ENCODE peak calls at places on chromosome 11, in nine cellular contexts. U is astrocyte of the spinal cord, J is GM10248, B is HFF-Myc, T is MCF 10A, L is glutamatergic neuron, S is lower leg skin, F is GM12865, Q is nephron progenitor cell. W is an unnamed sample.

GRCh38 chr11:15551897-15552851 is 437.5 kb downstream of the INSC start:
- DNase-seq in S (no peak), U (no peak), J (no peak), T (no peak), B (no peak), F (no peak), L (no peak), Q (no peak), W (no peak)

GRCh38 chr11:67407700-67408163 is 3.8 kb downstream of the TBC1D10C start:
- DNase-seq in U (no peak), J (no peak), F (no peak), S (no peak), Q (no peak), T (no peak), L (no peak), B (no peak), W (no peak)

GRCh38 chr11:113690619-113691569 is 15.2 kb downstream of the TMPRSS5 start:
- DNase-seq in Q (peak), U (peak), S (no peak), T (peak), J (peak), F (peak), L (no peak), B (peak), W (peak)

GRCh38 chr11:12803086-12803826 is 129.0 kb downstream of the TEAD1 start:
- DNase-seq in L (no peak), T (peak), B (no peak), Q (no peak), U (peak), S (no peak), J (no peak), F (no peak), W (no peak)

GRCh38 chr11:96272542-96273306 is 70.3 kb downstream of the MAML2 start:
- DNase-seq in T (no peak), B (no peak), S (no peak), L (no peak), F (peak), U (peak), Q (no peak), J (no peak), W (no peak)

GRCh38 chr11:3849297-3849874 is 6.1 kb upstream of the STIM1 start:
- DNase-seq in Q (no peak), T (peak), L (no peak), F (peak), S (no peak), J (peak), B (no peak), U (peak), W (peak)

GRCh38 chr11:33553486-33553885 is 147.1 kb downstream of the C11orf91 start:
- DNase-seq in F (no peak), T (peak), S (no peak), L (no peak), B (no peak), J (no peak), U (no peak), Q (no peak), W (no peak)

GRCh38 chr11:26621147-26621546 is 49.1 kb upstream of the MUC15 start:
- DNase-seq in F (no peak), J (no peak), S (no peak), Q (no peak), U (peak), L (no peak), B (peak), T (peak), W (no peak)

GRCh38 chr11:60912851-60913550 is 957 bp upstream of the TMEM109 start:
- DNase-seq in L (no peak), U (no peak), J (no peak), B (no peak), T (no peak), F (no peak), S (no peak), Q (no peak), W (no peak)

GRCh38 chr11:14340721-14341120 is 18.3 kb downstream of the RRAS2 start:
- DNase-seq in J (no peak), B (no peak), L (no peak), F (no peak), Q (no peak), U (no peak), T (no peak), S (no peak), W (no peak)

GRCh38 chr11:1012740-1013627 is 23.5 kb downstream of the MUC6 start:
- DNase-seq in S (no peak), T (no peak), Q (no peak), B (no peak), F (no peak), L (no peak), J (no peak), U (no peak), W (no peak)

GRCh38 chr11:26623076-26623666 is 51.1 kb upstream of the MUC15 start:
- DNase-seq in T (peak), B (no peak), L (no peak), J (no peak), U (peak), F (no peak), Q (no peak), S (no peak), W (no peak)

GRCh38 chr11:132111781-132112380 is 741.5 kb downstream of the NTM start:
- DNase-seq in S (no peak), T (no peak), B (peak), L (no peak), Q (no peak), U (peak), J (no peak), F (no peak), W (no peak)

GRCh38 chr11:119422505-119423416 is at the start of gene THY1:
- DNase-seq in S (no peak), L (peak), B (no peak), T (no peak), J (no peak), F (no peak), Q (peak), U (peak), W (peak)

GRCh38 chr11:44014968-44015623 is 32.7 kb upstream of the ACCSL start:
- DNase-seq in L (no peak), S (no peak), F (no peak), T (no peak), B (no peak), Q (no peak), J (no peak), U (no peak), W (no peak)

GRCh38 chr11:114182471-114182968 is 113.7 kb upstream of the NNMT start:
- DNase-seq in S (no peak), L (no peak), T (no peak), F (no peak), J (no peak), Q (no peak), U (no peak), B (no peak), W (no peak)

GRCh38 chr11:57568330-57568766 is 876 bp upstream of the UBE2L6 start:
- DNase-seq in L (no peak), S (peak), B (peak), U (peak), F (peak), J (peak), T (peak), Q (peak), W (no peak)

GRCh38 chr11:4960877-4961276 is 5.4 kb upstream of the OR51A2 start:
- DNase-seq in T (peak), B (no peak), S (no peak), L (no peak), U (no peak), Q (no peak), J (no peak), F (no peak), W (no peak)

GRCh38 chr11:98601181-98601773 is 419.5 kb upstream of the CNTN5 start:
- DNase-seq in J (no peak), T (no peak), B (no peak), S (no peak), U (peak), Q (no peak), F (no peak), L (no peak), W (no peak)

GRCh38 chr11:128809128-128809527 is 58.0 kb downstream of the KCNJ1 start:
- DNase-seq in B (no peak), T (peak), L (no peak), J (no peak), F (no peak), Q (no peak), S (no peak), U (no peak), W (no peak)

GRCh38 chr11:17015639-17016125 is 1.5 kb upstream of the PLEKHA7 start:
- DNase-seq in L (peak), B (peak), Q (peak), J (no peak), S (no peak), T (no peak), F (peak), U (peak), W (no peak)

GRCh38 chr11:66277475-66278391 is at the start of gene CNIH2:
- DNase-seq in J (peak), U (no peak), F (no peak), S (no peak), Q (peak), T (no peak), B (no peak), L (peak), W (peak)

GRCh38 chr11:132114185-132114584 is 743.8 kb downstream of the NTM start:
- DNase-seq in S (no peak), F (peak), U (no peak), B (no peak), L (peak), Q (peak), J (no peak), T (no peak), W (peak)

GRCh38 chr11:43934359-43935130 is 7.9 kb upstream of the C11orf96 start:
- DNase-seq in F (no peak), S (no peak), L (no peak), Q (no peak), T (no peak), U (no peak), J (no peak), B (no peak), W (no peak)

GRCh38 chr11:1873048-1873812 is 18.5 kb downstream of the PRR33 start:
- DNase-seq in B (no peak), S (no peak), L (peak), T (peak), J (no peak), U (peak), Q (peak), F (no peak), W (no peak)

GRCh38 chr11:19433367-19433766 is 192.6 kb upstream of the E2F8 start:
- DNase-seq in F (peak), U (no peak), L (no peak), T (no peak), Q (no peak), S (no peak), B (no peak), J (no peak), W (no peak)

GRCh38 chr11:12864316-12865156 is 144.6 kb upstream of the RASSF10 start:
- DNase-seq in L (no peak), F (peak), S (no peak), J (no peak), U (peak), B (peak), T (no peak), Q (no peak), W (peak)

GRCh38 chr11:57312511-57313021 is 12.2 kb downstream of the TNKS1BP1 start:
- DNase-seq in F (no peak), B (no peak), Q (no peak), U (no peak), T (no peak), S (no peak), J (no peak), L (peak), W (no peak)

GRCh38 chr11:86632499-86633269 is 39.7 kb downstream of the ME3 start:
- DNase-seq in T (peak), S (no peak), F (peak), J (no peak), Q (no peak), B (peak), L (no peak), U (peak), W (peak)

GRCh38 chr11:128713595-128713994 is 19.7 kb downstream of the FLI1 start:
- DNase-seq in Q (no peak), L (no peak), T (peak), S (no peak), B (no peak), J (no peak), F (peak), U (no peak), W (no peak)

GRCh38 chr11:72433455-72434061 is 773 bp downstream of the CLPB start:
- DNase-seq in Q (no peak), F (no peak), J (no peak), U (peak), L (no peak), B (no peak), T (no peak), S (no peak), W (no peak)

GRCh38 chr11:101176381-101176780 is 46.8 kb upstream of the PGR start:
- DNase-seq in Q (no peak), T (peak), L (no peak), B (no peak), S (no peak), J (no peak), U (no peak), F (no peak), W (no peak)

GRCh38 chr11:110093407-110094297 is 460 bp downstream of the ZC3H12C start:
- DNase-seq in F (peak), J (peak), L (peak), U (peak), Q (peak), T (peak), S (peak), B (no peak), W (peak)

GRCh38 chr11:65782816-65783228 is 2.0 kb upstream of the AP5B1 start:
- DNase-seq in S (no peak), Q (no peak), F (no peak), U (no peak), L (no peak), J (no peak), B (no peak), T (no peak), W (no peak)

GRCh38 chr11:70068345-70068744 is 9.8 kb upstream of the ANO1 start:
- DNase-seq in J (no peak), B (no peak), T (no peak), L (no peak), U (no peak), S (no peak), F (no peak), Q (no peak), W (peak)

GRCh38 chr11:93491941-93492340 is 51.2 kb downstream of the SMCO4 start:
- DNase-seq in L (no peak), F (no peak), J (no peak), Q (no peak), B (no peak), T (no peak), U (no peak), S (no peak), W (no peak)
- TF ChIP-seq CTCF in L (no peak), F (no peak), J (no peak), Q (no peak), B (no peak), T (no peak), U (no peak), S (no peak), W (no peak)

GRCh38 chr11:78065239-78065638 is 1.6 kb downstream of the THRSP start:
- DNase-seq in L (no peak), B (no peak), F (no peak), J (no peak), Q (no peak), S (no peak), U (no peak), T (no peak), W (no peak)

GRCh38 chr11:78061921-78062311 is 1.7 kb upstream of the THRSP start:
- DNase-seq in F (no peak), J (no peak), U (no peak), L (no peak), Q (no peak), B (no peak), T (peak), S (no peak), W (no peak)

GRCh38 chr11:78061088-78061920 is 2.4 kb upstream of the THRSP start:
- DNase-seq in J (peak), Q (no peak), T (no peak), U (no peak), B (no peak), S (no peak), L (no peak), F (no peak), W (no peak)

GRCh38 chr11:78062671-78063070 is 990 bp upstream of the THRSP start:
- DNase-seq in B (no peak), Q (no peak), J (no peak), S (no peak), L (no peak), F (no peak), T (no peak), U (no peak), W (no peak)

DNA sequence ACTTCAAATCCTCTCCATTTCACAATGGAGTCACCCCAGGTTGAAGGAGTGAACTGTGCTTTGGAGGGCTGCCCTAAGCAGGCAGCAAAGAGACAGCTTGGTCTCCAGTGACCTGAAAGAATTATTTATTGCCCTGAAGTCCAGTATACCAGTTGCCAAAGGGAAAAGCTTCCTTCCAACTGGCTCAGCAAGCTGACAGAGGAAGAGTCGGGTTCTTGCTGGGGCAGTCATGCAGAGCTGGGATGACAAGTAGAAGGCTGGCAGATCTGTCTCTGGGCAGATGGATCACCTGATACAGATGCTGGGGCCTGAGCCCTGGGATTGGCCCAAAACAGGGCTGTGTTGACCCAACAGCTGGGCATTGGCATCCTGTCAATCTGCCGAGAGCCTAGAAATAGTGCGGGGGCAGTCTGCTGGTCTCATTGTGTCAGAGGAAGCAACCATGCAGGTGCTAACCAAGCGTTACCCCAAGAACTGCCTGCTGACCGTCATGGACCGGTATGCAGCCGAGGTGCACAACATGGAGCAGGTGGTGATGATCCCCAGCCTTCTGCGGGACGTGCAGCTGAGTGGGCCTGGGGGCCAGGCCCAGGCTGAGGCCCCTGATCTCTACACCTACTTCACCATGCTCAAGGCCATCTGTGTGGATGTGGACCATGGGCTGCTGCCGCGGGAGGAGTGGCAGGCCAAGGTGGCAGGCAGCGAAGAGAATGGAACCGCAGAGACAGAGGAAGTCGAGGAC is at the start of gene THRSP:
- DNase-seq in B (no peak), T (no peak), S (no peak), J (no peak), L (no peak), F (no peak), U (no peak), Q (no peak), W (no peak)
- TF ChIP-seq CTCF in B (no peak), T (no peak), S (no peak), J (no peak), L (no peak), F (no peak), U (no peak), Q (no peak), W (no peak)

DNA sequence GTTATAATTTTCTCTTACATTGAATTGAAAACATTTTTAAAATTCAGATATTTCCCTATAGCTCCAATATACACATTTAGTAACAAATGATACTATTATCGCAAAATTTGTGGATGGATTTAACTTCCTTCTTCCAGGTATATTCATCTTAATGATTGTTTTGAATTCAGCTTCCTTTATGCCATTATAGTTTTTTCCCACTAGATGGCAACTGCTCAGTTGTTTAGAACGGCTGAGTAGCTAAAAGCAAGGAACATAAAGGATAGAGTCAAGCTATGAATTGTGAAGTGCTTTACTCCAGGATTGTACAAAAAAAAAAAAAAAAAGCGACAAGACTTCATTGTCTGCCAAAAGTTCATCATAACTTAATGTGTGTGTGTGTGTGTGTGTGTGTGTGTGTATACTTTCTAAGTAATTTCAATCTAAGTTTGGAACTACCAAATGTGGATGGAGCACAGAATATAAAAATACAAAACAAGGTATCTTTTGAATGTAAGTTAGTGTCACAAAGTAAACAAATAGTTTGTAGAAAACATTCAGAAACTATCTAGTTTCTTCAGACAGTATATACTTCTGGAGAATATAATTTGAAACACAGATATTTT is 846.4 kb downstream of the DLG2 start:
- DNase-seq in Q (no peak), T (peak), L (no peak), U (peak), J (no peak), B (no peak), F (peak), S (no peak), W (no peak)
- TF ChIP-seq CTCF in Q (peak), T (peak), L (peak), U (peak), J (peak), B (peak), F (peak), S (no peak), W (peak)

GRCh38 chr11:32435511-32435946 is at the start of gene WT1:
- DNase-seq in B (no peak), Q (peak), T (peak), L (peak), S (no peak), J (no peak), F (no peak), U (no peak), W (peak)
- TF ChIP-seq CTCF in B (no peak), Q (no peak), T (no peak), L (no peak), S (no peak), J (no peak), F (no peak), U (no peak), W (no peak)

DNA sequence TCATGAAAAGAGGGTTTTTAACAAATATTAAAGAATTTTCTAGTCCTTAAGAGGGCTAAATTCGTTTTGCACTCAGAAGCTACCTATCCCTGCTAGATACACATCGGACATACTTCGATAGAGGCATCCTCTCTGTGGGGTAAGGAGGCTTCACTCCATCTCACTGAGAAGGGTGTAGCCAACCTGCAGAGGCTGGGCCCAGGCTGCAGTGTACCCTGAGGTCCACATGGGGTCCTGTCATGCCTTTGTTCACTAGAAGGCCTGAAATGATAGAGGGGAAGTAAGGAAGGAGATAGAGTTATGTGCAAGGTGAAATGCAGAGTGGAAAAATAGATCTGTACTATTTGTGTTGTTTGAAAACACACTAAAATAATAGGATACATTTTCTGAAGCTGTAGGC is 45.6 kb downstream of the IGSF9B start:
- DNase-seq in U (no peak), J (no peak), T (no peak), B (no peak), S (no peak), L (no peak), Q (no peak), F (no peak), W (peak)
- TF ChIP-seq CTCF in U (no peak), J (no peak), T (no peak), B (no peak), S (no peak), L (peak), Q (no peak), F (peak), W (peak)

W was measured in endothelial cell.